ENCODE peak calls at places on chromosomes 2 and 18, in six cellular contexts. One of them, this sample, is unnamed.

GRCh38 chr2:179322289-179322688 is 57.7 kb upstream of the SESTD1 start:
- DNase-seq in NCI-H460: no peak
- DNase-seq in NCI-H1417 treated with DMSO at 0.1 percent for 48 hours: no peak
- DNase-seq in Daoy: no peak
- DNase-seq in mesenchymal stem cell: no peak
- DNase-seq in activated T-cell treated with anti-CD3 and anti-CD28 coated beads for 1 hour: no peak
- DNase-seq in this sample: no peak

GRCh38 chr2:151024696-151025095 is 237.0 kb downstream of the RBM43 start:
- DNase-seq in NCI-H460: no peak
- DNase-seq in NCI-H1417 treated with DMSO at 0.1 percent for 48 hours: no peak
- DNase-seq in Daoy: no peak
- DNase-seq in mesenchymal stem cell: no peak
- DNase-seq in activated T-cell treated with anti-CD3 and anti-CD28 coated beads for 1 hour: no peak
- DNase-seq in this sample: no peak

GRCh38 chr2:98503481-98504096 is 58.9 kb downstream of the INPP4A start:
- DNase-seq in NCI-H460: no peak
- DNase-seq in NCI-H1417 treated with DMSO at 0.1 percent for 48 hours: no peak
- DNase-seq in Daoy: no peak
- DNase-seq in mesenchymal stem cell: no peak
- DNase-seq in activated T-cell treated with anti-CD3 and anti-CD28 coated beads for 1 hour: no peak
- DNase-seq in this sample: no peak

GRCh38 chr2:120514521-120514920 is 168.6 kb downstream of the INHBB start:
- DNase-seq in NCI-H460: no peak
- DNase-seq in NCI-H1417 treated with DMSO at 0.1 percent for 48 hours: no peak
- DNase-seq in Daoy: no peak
- DNase-seq in mesenchymal stem cell: no peak
- DNase-seq in activated T-cell treated with anti-CD3 and anti-CD28 coated beads for 1 hour: no peak
- DNase-seq in this sample: no peak

GRCh38 chr18:70044626-70045025 is 97.0 kb upstream of the CD226 start:
- DNase-seq in NCI-H460: peak; percentile 51
- DNase-seq in NCI-H1417 treated with DMSO at 0.1 percent for 48 hours: no peak
- DNase-seq in Daoy: peak; percentile 86
- DNase-seq in mesenchymal stem cell: peak; percentile 92
- DNase-seq in activated T-cell treated with anti-CD3 and anti-CD28 coated beads for 1 hour: no peak
- DNase-seq in this sample: peak; percentile 53

GRCh38 chr18:23334569-23334968 is 118.5 kb upstream of the RIOK3 start:
- DNase-seq in NCI-H460: no peak
- DNase-seq in NCI-H1417 treated with DMSO at 0.1 percent for 48 hours: no peak
- DNase-seq in Daoy: no peak
- DNase-seq in mesenchymal stem cell: no peak
- DNase-seq in activated T-cell treated with anti-CD3 and anti-CD28 coated beads for 1 hour: no peak
- DNase-seq in this sample: no peak

GRCh38 chr18:6441201-6441600 is 26.5 kb upstream of the L3MBTL4 start:
- DNase-seq in NCI-H460: peak; percentile 3
- DNase-seq in NCI-H1417 treated with DMSO at 0.1 percent for 48 hours: no peak
- DNase-seq in Daoy: no peak
- DNase-seq in mesenchymal stem cell: no peak
- DNase-seq in activated T-cell treated with anti-CD3 and anti-CD28 coated beads for 1 hour: no peak
- DNase-seq in this sample: no peak

GRCh38 chr2:206989306-206989705 is 50.0 kb downstream of the CPO start:
- DNase-seq in NCI-H460: peak; percentile 54
- DNase-seq in NCI-H1417 treated with DMSO at 0.1 percent for 48 hours: no peak
- DNase-seq in Daoy: peak; percentile 44
- DNase-seq in mesenchymal stem cell: peak; percentile 28
- DNase-seq in activated T-cell treated with anti-CD3 and anti-CD28 coated beads for 1 hour: no peak
- DNase-seq in this sample: peak; percentile 26

GRCh38 chr2:239013670-239013960 is 165.7 kb downstream of the TWIST2 start:
- DNase-seq in NCI-H460: no peak
- DNase-seq in NCI-H1417 treated with DMSO at 0.1 percent for 48 hours: no peak
- DNase-seq in Daoy: no peak
- DNase-seq in mesenchymal stem cell: no peak
- DNase-seq in activated T-cell treated with anti-CD3 and anti-CD28 coated beads for 1 hour: no peak
- DNase-seq in this sample: no peak

GRCh38 chr2:105796791-105797190 is 52.1 kb downstream of the NCK2 start:
- DNase-seq in NCI-H460: no peak
- DNase-seq in NCI-H1417 treated with DMSO at 0.1 percent for 48 hours: no peak
- DNase-seq in Daoy: no peak
- DNase-seq in mesenchymal stem cell: peak; percentile 46
- DNase-seq in activated T-cell treated with anti-CD3 and anti-CD28 coated beads for 1 hour: no peak
- DNase-seq in this sample: no peak

GRCh38 chr2:236632295-236633218 is 62.9 kb downstream of the ACKR3 start:
- DNase-seq in NCI-H460: no peak
- DNase-seq in NCI-H1417 treated with DMSO at 0.1 percent for 48 hours: no peak
- DNase-seq in Daoy: no peak
- DNase-seq in mesenchymal stem cell: no peak
- DNase-seq in activated T-cell treated with anti-CD3 and anti-CD28 coated beads for 1 hour: no peak
- DNase-seq in this sample: no peak

GRCh38 chr18:22171263-22171838 is 2.0 kb downstream of the GATA6 start:
- DNase-seq in NCI-H460: no peak
- DNase-seq in NCI-H1417 treated with DMSO at 0.1 percent for 48 hours: no peak
- DNase-seq in Daoy: no peak
- DNase-seq in mesenchymal stem cell: no peak
- DNase-seq in activated T-cell treated with anti-CD3 and anti-CD28 coated beads for 1 hour: no peak
- DNase-seq in this sample: no peak

GRCh38 chr2:80326214-80326613 is 21.7 kb upstream of the LRRTM1 start:
- DNase-seq in NCI-H460: peak; percentile 15
- DNase-seq in NCI-H1417 treated with DMSO at 0.1 percent for 48 hours: no peak
- DNase-seq in Daoy: no peak
- DNase-seq in mesenchymal stem cell: peak; percentile 58
- DNase-seq in activated T-cell treated with anti-CD3 and anti-CD28 coated beads for 1 hour: no peak
- DNase-seq in this sample: peak; percentile 17

GRCh38 chr18:5627756-5628511 is 84.1 kb upstream of the EPB41L3 start:
- DNase-seq in NCI-H460: no peak
- DNase-seq in NCI-H1417 treated with DMSO at 0.1 percent for 48 hours: no peak
- DNase-seq in Daoy: no peak
- DNase-seq in mesenchymal stem cell: no peak
- DNase-seq in activated T-cell treated with anti-CD3 and anti-CD28 coated beads for 1 hour: no peak
- DNase-seq in this sample: no peak

GRCh38 chr2:20589975-20590703 is 60.8 kb downstream of the HS1BP3 start:
- DNase-seq in NCI-H460: no peak
- DNase-seq in NCI-H1417 treated with DMSO at 0.1 percent for 48 hours: no peak
- DNase-seq in Daoy: peak; percentile 75
- DNase-seq in mesenchymal stem cell: no peak
- DNase-seq in activated T-cell treated with anti-CD3 and anti-CD28 coated beads for 1 hour: no peak
- DNase-seq in this sample: no peak

GRCh38 chr2:146701183-146701582 is 1143.6 kb upstream of the ACVR2A start:
- DNase-seq in NCI-H460: peak; percentile 2
- DNase-seq in NCI-H1417 treated with DMSO at 0.1 percent for 48 hours: no peak
- DNase-seq in Daoy: no peak
- DNase-seq in mesenchymal stem cell: no peak
- DNase-seq in activated T-cell treated with anti-CD3 and anti-CD28 coated beads for 1 hour: no peak
- DNase-seq in this sample: no peak

GRCh38 chr2:11699686-11700670 is 30.0 kb upstream of the NTSR2 start:
- DNase-seq in NCI-H460: no peak
- DNase-seq in NCI-H1417 treated with DMSO at 0.1 percent for 48 hours: no peak
- DNase-seq in Daoy: no peak
- DNase-seq in mesenchymal stem cell: no peak
- DNase-seq in activated T-cell treated with anti-CD3 and anti-CD28 coated beads for 1 hour: no peak
- DNase-seq in this sample: no peak

GRCh38 chr18:36038102-36038663 is 29.2 kb downstream of the RPRD1A start:
- DNase-seq in NCI-H460: no peak
- DNase-seq in NCI-H1417 treated with DMSO at 0.1 percent for 48 hours: no peak
- DNase-seq in Daoy: no peak
- DNase-seq in mesenchymal stem cell: no peak
- DNase-seq in activated T-cell treated with anti-CD3 and anti-CD28 coated beads for 1 hour: no peak
- DNase-seq in this sample: no peak

GRCh38 chr2:46876741-46877384 is 38.7 kb downstream of the MCFD2 start:
- DNase-seq in NCI-H460: peak; percentile 53
- DNase-seq in NCI-H1417 treated with DMSO at 0.1 percent for 48 hours: no peak
- DNase-seq in Daoy: peak; percentile 60
- DNase-seq in mesenchymal stem cell: peak; percentile 74
- DNase-seq in activated T-cell treated with anti-CD3 and anti-CD28 coated beads for 1 hour: no peak
- DNase-seq in this sample: peak; percentile 83

GRCh38 chr2:157318884-157319283 is 6.7 kb downstream of the ERMN start:
- DNase-seq in NCI-H460: no peak
- DNase-seq in NCI-H1417 treated with DMSO at 0.1 percent for 48 hours: no peak
- DNase-seq in Daoy: no peak
- DNase-seq in mesenchymal stem cell: no peak
- DNase-seq in activated T-cell treated with anti-CD3 and anti-CD28 coated beads for 1 hour: no peak
- DNase-seq in this sample: no peak

GRCh38 chr2:13390676-13391075 is 673.9 kb downstream of the TRIB2 start:
- DNase-seq in NCI-H460: no peak
- DNase-seq in NCI-H1417 treated with DMSO at 0.1 percent for 48 hours: no peak
- DNase-seq in Daoy: no peak
- DNase-seq in mesenchymal stem cell: no peak
- DNase-seq in activated T-cell treated with anti-CD3 and anti-CD28 coated beads for 1 hour: no peak
- DNase-seq in this sample: no peak

GRCh38 chr2:6946722-6947121 is 29.5 kb downstream of the RNF144A start:
- DNase-seq in NCI-H460: no peak
- DNase-seq in NCI-H1417 treated with DMSO at 0.1 percent for 48 hours: no peak
- DNase-seq in Daoy: peak; percentile 77
- DNase-seq in mesenchymal stem cell: peak; percentile 93
- DNase-seq in activated T-cell treated with anti-CD3 and anti-CD28 coated beads for 1 hour: no peak
- DNase-seq in this sample: peak; percentile 75

GRCh38 chr2:177241771-177242135 is 22.8 kb downstream of the NFE2L2 start:
- DNase-seq in NCI-H460: no peak
- DNase-seq in NCI-H1417 treated with DMSO at 0.1 percent for 48 hours: no peak
- DNase-seq in Daoy: no peak
- DNase-seq in mesenchymal stem cell: no peak
- DNase-seq in activated T-cell treated with anti-CD3 and anti-CD28 coated beads for 1 hour: no peak
- DNase-seq in this sample: no peak

GRCh38 chr2:176500921-176501320 is 231.7 kb downstream of the MTX2 start:
- DNase-seq in NCI-H460: no peak
- DNase-seq in NCI-H1417 treated with DMSO at 0.1 percent for 48 hours: no peak
- DNase-seq in Daoy: no peak
- DNase-seq in mesenchymal stem cell: peak; percentile 31
- DNase-seq in activated T-cell treated with anti-CD3 and anti-CD28 coated beads for 1 hour: no peak
- DNase-seq in this sample: no peak

GRCh38 chr18:23438608-23439366 is 14.3 kb upstream of the RIOK3 start:
- DNase-seq in NCI-H460: no peak
- DNase-seq in NCI-H1417 treated with DMSO at 0.1 percent for 48 hours: no peak
- DNase-seq in Daoy: no peak
- DNase-seq in mesenchymal stem cell: no peak
- DNase-seq in activated T-cell treated with anti-CD3 and anti-CD28 coated beads for 1 hour: no peak
- DNase-seq in this sample: no peak

GRCh38 chr2:119469661-119470297 is 38.1 kb downstream of the TMEM37 start:
- DNase-seq in NCI-H460: no peak
- DNase-seq in NCI-H1417 treated with DMSO at 0.1 percent for 48 hours: peak; percentile 4
- DNase-seq in Daoy: no peak
- DNase-seq in mesenchymal stem cell: no peak
- DNase-seq in activated T-cell treated with anti-CD3 and anti-CD28 coated beads for 1 hour: no peak
- DNase-seq in this sample: peak; percentile 45

GRCh38 chr2:178796079-178796677 is 11.0 kb downstream of the TTN start:
- DNase-seq in NCI-H460: peak; percentile 41
- DNase-seq in NCI-H1417 treated with DMSO at 0.1 percent for 48 hours: no peak
- DNase-seq in Daoy: peak; percentile 11
- DNase-seq in mesenchymal stem cell: peak; percentile 38
- DNase-seq in activated T-cell treated with anti-CD3 and anti-CD28 coated beads for 1 hour: no peak
- DNase-seq in this sample: no peak

This sample was measured in H4.